ENCODE peak calls at places on chromosomes 13 and 19, in four cellular contexts. J is tibial nerve, C is neural progenitor cell, T is brain microvascular endothelial cell. B is an unnamed sample.

GRCh38 chr19:46685189-46685588 is 24.2 kb upstream of the DACT3 start:
- DNase-seq in C (no peak), J (no peak), T (no peak), B (no peak)

GRCh38 chr13:46648166-46648607 is 95.2 kb downstream of the LRCH1 start:
- DNase-seq in J (no peak), C (peak), T (no peak), B (no peak)

GRCh38 chr19:3458229-3458555 is 22.1 kb downstream of the SMIM24 start:
- DNase-seq in T (peak), J (no peak), C (peak), B (no peak)

GRCh38 chr19:827314-827709 is 325 bp upstream of the AZU1 start:
- DNase-seq in C (no peak), T (no peak), J (no peak), B (no peak)

GRCh38 chr19:40241809-40242384 is 15.4 kb upstream of the CCNP start:
- DNase-seq in C (no peak), J (peak), T (no peak), B (no peak)

GRCh38 chr19:7527516-7528191 is 5.2 kb downstream of the MCOLN1 start:
- DNase-seq in C (no peak), J (no peak), T (no peak), B (peak)

GRCh38 chr19:5585461-5586299 is 17.9 kb upstream of the TINCR start:
- DNase-seq in J (no peak), C (peak), T (peak), B (no peak)

GRCh38 chr19:41263850-41264580 is at the start of gene HNRNPUL1:
- DNase-seq in T (peak), C (peak), J (peak), B (peak)

DNA sequence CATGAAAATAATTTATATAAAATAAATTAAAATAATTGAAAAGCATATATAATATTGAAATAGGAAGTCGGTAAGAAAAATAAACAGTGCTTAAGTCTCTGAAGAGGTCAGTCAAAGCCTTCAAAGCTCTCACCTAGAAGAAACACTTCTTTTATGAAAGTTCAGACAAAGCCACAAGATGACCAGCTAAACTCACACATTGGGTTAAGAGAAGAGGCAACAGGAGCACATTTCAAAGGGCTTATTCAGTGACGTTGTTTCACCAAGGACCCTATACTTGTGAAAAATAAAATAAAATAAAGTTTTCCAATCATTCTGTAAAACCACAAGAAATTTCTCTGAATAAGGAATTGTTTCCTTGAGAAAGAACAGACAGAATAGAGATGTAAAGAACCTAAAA is 2.5 kb upstream of the ITM2B start:
- DNase-seq in C (no peak), T (no peak), J (no peak), B (no peak)
- H3K27ac ChIP-seq in C (no peak), T (no peak), J (peak), B (no peak)

GRCh38 chr19:15629003-15629880 is 11.5 kb upstream of the CYP4F3 start:
- DNase-seq in C (peak), J (peak), T (peak), B (peak)

GRCh38 chr19:15628236-15629002 is 12.3 kb upstream of the CYP4F3 start:
- DNase-seq in C (no peak), T (no peak), J (no peak), B (peak)

GRCh38 chr19:15621801-15622200 is 6.8 kb downstream of the CYP4F8 start:
- DNase-seq in C (no peak), T (no peak), J (no peak), B (no peak)

GRCh38 chr19:15622991-15623390 is 8.0 kb downstream of the CYP4F8 start:
- DNase-seq in C (no peak), T (no peak), J (no peak), B (no peak)

GRCh38 chr19:15623711-15624318 is 8.8 kb downstream of the CYP4F8 start:
- DNase-seq in C (no peak), T (no peak), J (no peak), B (no peak)
- H3K27ac ChIP-seq in C (no peak), T (no peak), J (no peak), B (no peak)

GRCh38 chr19:16096281-16096855 is 15.3 kb upstream of the RAB8A start:
- DNase-seq in C (no peak), T (no peak), J (no peak), B (no peak)
- H3K27ac ChIP-seq in C (no peak), T (peak), J (peak), B (no peak)

GRCh38 chr13:52924241-52925148 is 76.1 kb upstream of the PCDH8 start:
- DNase-seq in T (no peak), J (no peak), C (no peak), B (no peak)
- H3K27ac ChIP-seq in T (no peak), J (no peak), C (no peak), B (no peak)

DNA sequence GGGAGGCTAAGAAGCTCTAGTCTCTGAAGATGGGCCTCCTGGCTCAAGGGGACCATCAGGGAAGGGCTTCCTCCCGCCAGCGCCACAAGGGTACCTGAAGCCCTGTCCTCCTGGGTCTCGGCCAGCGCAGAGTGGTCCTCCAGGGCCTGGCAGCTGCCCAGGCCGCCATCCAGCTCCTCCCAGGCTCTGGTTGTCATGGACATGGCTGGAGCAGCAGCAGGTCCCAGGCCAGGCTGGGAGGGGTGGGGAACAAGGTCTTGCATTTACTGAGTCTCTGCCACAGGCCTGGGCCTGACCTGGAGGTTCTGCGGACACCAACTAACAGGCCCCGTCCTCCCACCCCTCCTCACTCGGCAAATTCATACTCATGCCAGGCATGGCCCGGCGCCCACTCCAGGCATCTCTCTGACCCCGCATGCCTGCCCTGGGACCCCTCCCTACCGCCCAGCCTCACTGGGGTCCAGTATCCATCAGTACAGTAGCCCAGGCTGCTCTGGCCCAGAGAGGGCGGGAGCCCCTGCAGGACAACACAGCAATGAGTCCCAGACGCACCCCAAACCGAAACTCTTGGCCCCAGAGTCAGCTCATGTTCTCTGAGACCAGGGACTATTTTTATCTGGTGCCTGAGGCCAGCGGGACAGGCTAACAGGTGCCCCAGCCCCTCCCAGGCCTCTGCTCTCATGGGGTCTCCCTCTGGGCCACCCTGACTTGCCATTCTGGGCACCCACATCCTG is 938 bp downstream of the JSRP1 start:
- DNase-seq in C (no peak), T (no peak), J (no peak), B (no peak)
- H3K27ac ChIP-seq in C (no peak), T (no peak), J (no peak), B (no peak)

DNA sequence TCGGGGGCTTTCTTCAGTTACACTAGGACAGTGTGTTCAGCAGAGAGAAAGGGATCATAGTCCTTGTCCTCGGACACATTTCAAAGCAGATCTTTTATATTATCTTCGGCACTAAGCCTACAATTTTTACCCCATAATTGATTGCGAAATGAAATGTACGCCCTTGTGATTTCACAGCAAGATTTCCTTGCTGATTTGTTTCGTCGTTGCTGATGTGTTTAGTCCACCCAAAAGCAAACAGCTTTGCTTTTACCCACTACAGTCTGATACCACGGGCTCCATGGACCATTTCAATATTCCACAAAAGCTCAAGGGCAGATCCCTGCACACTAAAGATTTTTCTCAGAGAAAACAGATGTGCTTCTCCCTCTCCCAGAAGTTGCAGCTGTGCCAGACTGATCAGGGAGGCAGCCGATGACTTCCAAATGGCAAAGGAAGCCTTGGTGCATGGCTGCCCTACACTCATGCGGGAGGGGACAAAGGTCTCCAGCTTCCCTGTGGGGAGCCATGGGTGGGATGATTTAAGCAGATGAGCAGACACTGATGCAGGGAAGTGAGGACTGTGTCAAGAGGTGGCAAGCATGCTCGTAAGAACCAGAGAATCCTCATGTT is 81.2 kb downstream of the STK24 start:
- DNase-seq in J (no peak), C (peak), T (no peak), B (no peak)
- H3K27ac ChIP-seq in J (peak), C (peak), T (no peak), B (peak)